ENCODE peak calls at places on chromosomes 11 and 22, in four cellular contexts. I, K, B and S are unnamed samples.

GRCh38 chr11:16193897-16194381 is 162.4 kb downstream of the SOX6 start:
- DNase-seq in B (peak), K (no peak), I (no peak), S (no peak)

GRCh38 chr11:67261635-67261941 is 4.7 kb upstream of the GRK2 start:
- DNase-seq in B (no peak), I (no peak), K (no peak), S (no peak)

GRCh38 chr11:2930705-2931415 is 1.6 kb upstream of the PHLDA2 start:
- DNase-seq in K (no peak), I (peak), B (peak), S (no peak)

GRCh38 chr11:126929186-126930085 is 71.1 kb downstream of the KIRREL3 start:
- DNase-seq in I (no peak), B (peak), K (no peak), S (no peak)

GRCh38 chr11:63901660-63902059 is 15.3 kb downstream of the RCOR2 start:
- DNase-seq in I (no peak), B (peak), K (no peak), S (no peak)

GRCh38 chr11:72962084-72962483 is 147.9 kb downstream of the ATG16L2 start:
- DNase-seq in I (no peak), B (peak), K (no peak), S (no peak)

GRCh38 chr22:42939941-42940653 is 74.9 kb downstream of the PACSIN2 start:
- DNase-seq in K (no peak), B (peak), I (peak), S (no peak)

GRCh38 chr11:17907046-17907445 is 105.8 kb downstream of the SERGEF start:
- DNase-seq in I (no peak), B (no peak), K (no peak), S (no peak)

GRCh38 chr11:111531156-111531555 is 9.4 kb upstream of the LAYN start:
- DNase-seq in I (no peak), B (peak), K (no peak), S (no peak)

GRCh38 chr11:2498750-2499149 is 53.9 kb downstream of the KCNQ1 start:
- DNase-seq in B (no peak), I (no peak), K (no peak), S (no peak)

GRCh38 chr11:124798991-124799383 is 1.2 kb downstream of the MSANTD2 start:
- DNase-seq in K (no peak), I (no peak), B (peak), S (no peak)

GRCh38 chr11:57567210-57567511 is 311 bp downstream of the UBE2L6 start:
- DNase-seq in B (peak), K (no peak), I (no peak), S (no peak)

GRCh38 chr22:37777122-37777687 is 30.5 kb upstream of the GCAT start:
- DNase-seq in B (peak), I (peak), K (peak), S (no peak)

GRCh38 chr11:10778217-10778970 is 27.3 kb downstream of the CTR9 start:
- DNase-seq in B (peak), K (no peak), I (peak), S (no peak)

GRCh38 chr22:25448435-25449051 is 115.9 kb upstream of the GRK3 start:
- DNase-seq in K (no peak), B (peak), I (peak), S (no peak)

GRCh38 chr22:44906248-44906936 is 103.4 kb downstream of the PHF21B start:
- DNase-seq in B (no peak), I (no peak), K (peak), S (no peak)

GRCh38 chr11:70796601-70797000 is 398.3 kb downstream of the CTTN start:
- DNase-seq in K (no peak), I (no peak), B (no peak), S (no peak)

GRCh38 chr11:57308426-57309060 is 16.2 kb downstream of the TNKS1BP1 start:
- DNase-seq in B (no peak), K (peak), I (no peak), S (no peak)

GRCh38 chr11:89321401-89321800 is 143.7 kb downstream of the TYR start:
- DNase-seq in I (no peak), B (no peak), K (no peak), S (no peak)

GRCh38 chr11:128686745-128687177 is 7.1 kb upstream of the FLI1 start:
- DNase-seq in B (peak), I (peak), K (no peak), S (no peak)

GRCh38 chr11:64960719-64961118 is 11.2 kb downstream of the MAJIN start:
- DNase-seq in K (no peak), B (no peak), I (no peak), S (no peak)

GRCh38 chr22:30196141-30196866 is 50.3 kb downstream of the LIF start:
- DNase-seq in B (peak), I (peak), K (peak), S (peak)

GRCh38 chr22:33921576-33922181 is 1.4 kb upstream of the LARGE1 start:
- DNase-seq in K (peak), I (peak), B (peak), S (no peak)

GRCh38 chr11:1565173-1565903 is 6.7 kb downstream of the DUSP8 start:
- DNase-seq in B (no peak), K (no peak), I (peak), S (no peak)

GRCh38 chr22:40345801-40346177 is 511 bp upstream of the ADSL start:
- DNase-seq in K (peak), I (no peak), B (no peak), S (no peak)

GRCh38 chr11:101860694-101861371 is 54.0 kb upstream of the CEP126 start:
- DNase-seq in B (peak), I (peak), K (no peak), S (no peak)

GRCh38 chr22:29470159-29470855 is 9.7 kb upstream of the NEFH start:
- DNase-seq in B (peak), I (peak), K (no peak), S (no peak)

GRCh38 chr11:12288212-12288933 is 89.0 kb upstream of the PARVA start:
- DNase-seq in B (peak), I (peak), K (peak), S (no peak)

GRCh38 chr11:116723511-116723910 is 49.3 kb downstream of the BUD13 start:
- DNase-seq in K (no peak), I (no peak), B (no peak), S (no peak)

GRCh38 chr22:47072642-47072967 is 310.2 kb downstream of the TBC1D22A start:
- DNase-seq in K (no peak), I (no peak), B (no peak), S (no peak)

GRCh38 chr11:2833938-2834892 is 51.4 kb downstream of the CDKN1C start:
- DNase-seq in I (no peak), B (no peak), K (no peak), S (no peak)

GRCh38 chr11:57635236-57635635 is 14.5 kb downstream of the YPEL4 start:
- DNase-seq in I (no peak), K (no peak), B (no peak), S (no peak)

GRCh38 chr22:23169032-23169384 is 11.3 kb upstream of the BCR start:
- DNase-seq in K (no peak), B (no peak), I (no peak), S (no peak)

GRCh38 chr11:9972917-9973504 is 309.1 kb downstream of the SWAP70 start:
- DNase-seq in B (peak), K (no peak), I (peak), S (no peak)

GRCh38 chr22:41780714-41781507 is 19.6 kb upstream of the CCDC134 start:
- DNase-seq in B (peak), I (peak), K (peak), S (peak)

GRCh38 chr22:50717709-50718351 is 20.2 kb upstream of the ACR start:
- DNase-seq in K (no peak), B (no peak), I (no peak), S (no peak)

GRCh38 chr11:16784097-16784496 is 45.6 kb downstream of the C11orf58 start:
- DNase-seq in I (no peak), B (no peak), K (no peak), S (no peak)

GRCh38 chr11:69367211-69367964 is 73.4 kb downstream of the MYEOV start:
- DNase-seq in I (no peak), B (peak), K (peak), S (no peak)

GRCh38 chr11:119496453-119496852 is 73.5 kb upstream of the THY1 start:
- DNase-seq in I (no peak), K (no peak), B (no peak), S (no peak)

DNA sequence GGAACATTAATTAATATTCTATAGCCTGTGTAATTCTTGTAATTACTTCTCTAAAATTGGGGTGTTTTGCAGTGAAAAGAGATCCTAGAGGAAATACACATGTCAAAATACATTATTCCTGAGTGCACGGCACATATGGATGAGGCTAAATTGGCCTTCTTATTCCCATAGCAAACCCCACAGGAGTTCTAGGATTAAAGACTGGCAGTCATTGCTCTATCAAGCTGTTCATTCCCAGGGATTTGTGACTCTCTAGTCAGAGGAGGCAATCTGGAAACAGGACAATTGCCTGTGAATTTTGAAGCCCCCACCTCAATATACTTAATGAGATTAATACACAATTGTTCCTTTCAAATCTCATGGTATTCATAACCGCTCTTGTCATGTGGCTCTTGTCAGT is 145.9 kb upstream of the OPCML start:
- DNase-seq in K (no peak), I (no peak), B (no peak), S (no peak)
- TF ChIP-seq POLR2A in K (no peak), I (no peak), B (no peak), S (no peak)

GRCh38 chr11:74683941-74684481 is 47.2 kb downstream of the CHRDL2 start:
- DNase-seq in I (no peak), K (peak), B (peak), S (no peak)
- H3K4me3 ChIP-seq in I (no peak), K (peak), B (no peak), S (no peak)

GRCh38 chr11:114062272-114062671 is 2.8 kb downstream of the ZBTB16 start:
- DNase-seq in B (no peak), K (no peak), I (no peak), S (no peak)

GRCh38 chr11:114060402-114061052 is 1.0 kb downstream of the ZBTB16 start:
- DNase-seq in B (no peak), I (peak), K (peak), S (no peak)

GRCh38 chr11:114059278-114059983 is at the start of gene ZBTB16:
- DNase-seq in K (peak), I (peak), B (no peak), S (no peak)

GRCh38 chr11:114059984-114060401 is 482 bp downstream of the ZBTB16 start:
- DNase-seq in B (no peak), I (peak), K (no peak), S (no peak)

GRCh38 chr11:114061053-114062049 is 1.8 kb downstream of the ZBTB16 start:
- DNase-seq in I (peak), B (no peak), K (peak), S (no peak)
- TF ChIP-seq POLR2A in I (peak), B (no peak), K (no peak), S (no peak)

GRCh38 chr11:131889760-131890620 is 519.6 kb downstream of the NTM start:
- DNase-seq in I (no peak), K (no peak), B (peak), S (no peak)
- H3K4me3 ChIP-seq in I (no peak), K (no peak), B (no peak), S (no peak)

GRCh38 chr11:8686325-8686724 is 3.7 kb downstream of the RPL27A start:
- DNase-seq in I (no peak), B (no peak), K (no peak), S (no peak)

GRCh38 chr11:8685820-8686219 is 3.2 kb downstream of the RPL27A start:
- DNase-seq in B (no peak), I (no peak), K (no peak), S (no peak)

GRCh38 chr11:8689726-8690255 is 7.2 kb downstream of the RPL27A start:
- DNase-seq in I (no peak), B (peak), K (peak), S (no peak)

GRCh38 chr11:8690374-8691342 is 8.1 kb downstream of the RPL27A start:
- DNase-seq in B (no peak), K (peak), I (no peak), S (no peak)

DNA sequence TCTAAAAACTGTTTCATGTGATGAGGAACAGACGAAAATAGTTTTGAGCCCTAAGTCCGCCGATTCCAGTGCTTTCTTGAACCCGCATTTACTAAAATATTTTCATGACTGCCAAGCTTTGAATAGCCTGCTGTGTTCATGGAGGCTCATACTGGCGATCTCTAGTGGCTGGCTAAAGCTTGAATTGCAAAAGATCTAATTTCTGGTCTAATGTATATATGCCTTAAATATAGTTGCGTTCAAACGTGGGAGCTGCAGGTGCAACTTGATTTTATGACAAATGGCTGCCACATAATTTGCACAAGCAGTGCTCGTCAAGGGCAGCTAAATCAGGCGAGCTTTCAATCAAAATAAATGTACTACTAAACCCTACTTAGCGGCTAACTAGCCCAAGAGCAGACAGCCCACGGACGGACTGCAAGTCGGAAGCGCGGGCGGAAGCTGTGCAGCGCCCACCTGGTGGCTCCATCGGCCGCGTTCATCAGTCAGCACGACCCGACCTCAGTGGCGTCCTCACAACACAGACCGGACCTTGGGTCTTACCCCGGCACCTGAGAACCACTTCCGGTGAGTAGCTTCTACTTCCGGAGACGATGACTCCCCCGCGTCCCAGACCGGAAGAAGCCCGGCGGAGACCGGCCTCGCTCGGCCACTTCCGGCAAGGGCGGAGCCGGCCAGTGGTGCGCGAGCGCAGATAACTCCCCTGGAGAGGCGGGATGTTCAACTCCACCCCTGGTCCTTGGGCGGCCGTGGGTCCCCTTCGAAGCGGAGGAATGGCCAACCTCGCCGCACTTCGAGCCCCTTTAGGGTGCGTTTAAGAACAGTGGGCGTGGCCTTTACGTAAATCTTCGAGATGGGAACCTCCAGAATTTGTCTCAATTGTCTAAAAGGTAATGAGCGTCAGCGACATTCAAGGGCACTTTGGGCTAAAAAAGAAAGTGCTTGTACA is 6.1 kb downstream of the RPL27A start:
- DNase-seq in K (peak), B (peak), I (peak), S (peak)
- TF ChIP-seq POLR2A in K (no peak), B (peak), I (peak), S (no peak)

GRCh38 chr22:36156515-36157419 is 3.8 kb downstream of the APOL3 start:
- DNase-seq in K (peak), I (peak), B (peak), S (peak)

GRCh38 chr22:36155702-36156101 is 4.9 kb downstream of the APOL3 start:
- DNase-seq in K (no peak), B (no peak), I (peak), S (no peak)

GRCh38 chr22:36153756-36154155 is 6.8 kb downstream of the APOL3 start:
- DNase-seq in K (no peak), B (no peak), I (no peak), S (no peak)

GRCh38 chr22:36152088-36152487 is 8.5 kb downstream of the APOL3 start:
- DNase-seq in I (no peak), B (no peak), K (no peak), S (no peak)

DNA sequence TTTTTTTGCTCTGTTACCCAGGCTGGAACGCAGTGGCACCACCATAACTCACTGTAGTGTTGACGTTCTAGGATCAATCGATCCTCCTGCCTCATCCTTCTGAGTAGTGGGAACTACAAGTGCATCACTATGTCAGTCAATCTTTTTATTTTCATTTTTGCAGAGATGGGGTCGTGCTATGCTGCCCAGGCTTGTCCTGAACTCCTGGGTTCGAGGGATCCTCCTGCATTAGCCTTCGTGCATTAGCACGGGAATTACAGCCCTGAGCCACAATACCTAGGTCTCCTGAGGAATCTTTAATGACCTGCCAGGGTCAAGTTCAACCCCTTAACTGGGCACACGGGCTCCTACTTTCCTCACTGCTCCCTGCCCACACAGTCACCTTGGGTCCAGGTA is 4.4 kb downstream of the APOL3 start:
- DNase-seq in I (no peak), K (no peak), B (no peak), S (no peak)
- H3K4me3 ChIP-seq in I (no peak), K (peak), B (no peak), S (peak)

DNA sequence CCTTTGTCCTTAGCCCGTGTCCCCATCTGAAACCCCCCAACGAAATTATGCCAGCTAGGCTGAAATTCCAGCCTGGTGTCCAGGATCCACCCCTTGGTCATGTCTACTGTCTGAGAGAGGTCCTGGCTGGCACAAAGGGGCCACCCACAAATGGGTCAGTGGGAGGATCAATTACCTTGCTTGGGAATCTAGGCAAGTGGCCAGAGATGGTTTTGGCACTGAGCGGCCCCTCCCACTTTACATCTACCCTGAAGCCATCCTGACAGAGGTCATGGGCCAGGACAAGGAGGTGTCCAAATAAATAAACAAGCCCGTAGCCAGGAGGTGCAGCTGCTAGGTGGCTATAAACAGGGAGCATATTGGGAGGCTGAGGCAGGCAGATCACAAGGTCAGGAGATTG is 311.5 kb downstream of the MN1 start:
- DNase-seq in K (no peak), B (no peak), I (no peak), S (no peak)
- TF ChIP-seq POLR2A in K (no peak), B (no peak), I (no peak), S (no peak)